ENCODE peak calls at places on chromosomes 16 and 17, in four cellular contexts. V is K562, M is H1, R is HCT116. J is an unnamed sample.

GRCh38 chr17:44272321-44272951 is 4.5 kb upstream of the SLC4A1 start:
- DNase-seq in R (no peak), V (no peak), M (no peak), J (no peak)

GRCh38 chr16:56929639-56930038 is 2.3 kb upstream of the HERPUD1 start:
- DNase-seq in R (no peak), M (no peak), V (no peak), J (no peak)

GRCh38 chr16:57540906-57541753 is 1.3 kb upstream of the ADGRG5 start:
- DNase-seq in M (no peak), R (no peak), V (peak), J (no peak)

GRCh38 chr16:29943846-29944669 is 17.8 kb upstream of the TMEM219 start:
- DNase-seq in M (no peak), R (peak), V (peak), J (no peak)

GRCh38 chr17:50615818-50616217 is 18.9 kb upstream of the ABCC3 start:
- DNase-seq in R (no peak), M (no peak), V (no peak), J (no peak)

GRCh38 chr16:17481741-17482140 is 11.0 kb upstream of the XYLT1 start:
- DNase-seq in M (no peak), R (no peak), V (no peak), J (no peak)

GRCh38 chr17:78391051-78391431 is 12.6 kb downstream of the PGS1 start:
- DNase-seq in V (no peak), M (no peak), R (no peak), J (no peak)

GRCh38 chr16:88754912-88755744 is 29.9 kb downstream of the PIEZO1 start:
- DNase-seq in R (no peak), M (no peak), V (no peak), J (no peak)

GRCh38 chr16:88922114-88922825 is 54.7 kb downstream of the CBFA2T3 start:
- DNase-seq in V (no peak), R (no peak), M (no peak), J (no peak)

GRCh38 chr16:397135-397661 is at the start of gene NME4:
- DNase-seq in V (peak), M (no peak), R (no peak), J (no peak)

GRCh38 chr17:55200904-55201608 is 63.7 kb upstream of the HLF start:
- DNase-seq in R (no peak), V (no peak), M (no peak), J (no peak)

GRCh38 chr16:88815901-88816589 is 4.3 kb upstream of the APRT start:
- DNase-seq in M (no peak), R (no peak), V (no peak), J (no peak)

GRCh38 chr16:10616744-10617640 is 36.6 kb upstream of the EMP2 start:
- DNase-seq in V (no peak), M (no peak), R (peak), J (no peak)

GRCh38 chr16:63922563-63922962 is 1199.3 kb downstream of the CDH11 start:
- DNase-seq in V (no peak), M (no peak), R (no peak), J (no peak)

GRCh38 chr16:87410958-87411357 is 18.8 kb downstream of the MAP1LC3B start:
- DNase-seq in R (no peak), V (no peak), M (no peak), J (no peak)

GRCh38 chr16:13680021-13680672 is 239.8 kb upstream of the ERCC4 start:
- DNase-seq in R (no peak), V (no peak), M (no peak), J (no peak)

GRCh38 chr16:69672998-69673713 is 53.2 kb downstream of the NQO1 start:
- DNase-seq in V (no peak), R (no peak), M (no peak), J (no peak)

GRCh38 chr17:67718325-67718941 is 697 bp downstream of the NOL11 start:
- DNase-seq in R (no peak), M (no peak), V (peak), J (no peak)

GRCh38 chr17:36545465-36546417 is 1.0 kb downstream of the GGNBP2 start:
- DNase-seq in V (peak), R (peak), M (peak), J (peak)

GRCh38 chr17:51860934-51861561 is 297.5 kb downstream of the CA10 start:
- DNase-seq in M (peak), V (peak), R (peak), J (no peak)

GRCh38 chr16:69286941-69287713 is 24.0 kb upstream of the VPS4A start:
- DNase-seq in M (no peak), R (peak), V (peak), J (peak)

GRCh38 chr17:74484066-74484465 is 17.6 kb downstream of the CD300A start:
- DNase-seq in R (no peak), V (no peak), M (no peak), J (no peak)

GRCh38 chr17:79777844-79778503 is at the start of gene CBX2:
- DNase-seq in M (no peak), R (peak), V (peak), J (no peak)

GRCh38 chr17:75090871-75091854 is 3.4 kb downstream of the SLC16A5 start:
- DNase-seq in R (no peak), M (no peak), V (peak), J (no peak)

GRCh38 chr16:66116163-66116792 is 250.2 kb upstream of the CDH5 start:
- DNase-seq in M (no peak), V (no peak), R (no peak), J (no peak)

GRCh38 chr17:42920922-42921321 is 20.3 kb downstream of the G6PC1 start:
- DNase-seq in V (no peak), R (no peak), M (no peak), J (no peak)

GRCh38 chr17:30808785-30809286 is 15.7 kb downstream of the CRLF3 start:
- DNase-seq in V (no peak), M (no peak), R (no peak), J (peak)

GRCh38 chr16:86508947-86509758 is 1.2 kb upstream of the FOXF1 start:
- DNase-seq in V (no peak), R (peak), M (no peak), J (no peak)

GRCh38 chr16:82639666-82640336 is 13.0 kb downstream of the CDH13 start:
- DNase-seq in R (peak), M (no peak), V (peak), J (no peak)

GRCh38 chr17:68812876-68813584 is 142.2 kb downstream of the ABCA8 start:
- DNase-seq in V (no peak), M (no peak), R (no peak), J (no peak)

GRCh38 chr17:9237053-9237410 is 215.7 kb downstream of the NTN1 start:
- DNase-seq in R (no peak), V (no peak), M (no peak), J (no peak)

GRCh38 chr17:70205386-70205785 is 36.1 kb downstream of the KCNJ2 start:
- DNase-seq in V (no peak), R (no peak), M (no peak), J (no peak)

GRCh38 chr17:39022961-39023360 is 55.8 kb upstream of the FBXO47 start:
- DNase-seq in M (no peak), V (no peak), R (no peak), J (no peak)

GRCh38 chr17:39027440-39028035 is 60.3 kb upstream of the FBXO47 start:
- DNase-seq in M (no peak), V (no peak), R (no peak), J (no peak)

GRCh38 chr17:39028690-39029089 is 61.5 kb upstream of the FBXO47 start:
- DNase-seq in V (no peak), M (no peak), R (no peak), J (no peak)

GRCh38 chr17:39027037-39027436 is 59.8 kb upstream of the FBXO47 start:
- DNase-seq in R (no peak), M (no peak), V (no peak), J (no peak)
- TF ChIP-seq EGR1 in R (no peak), M (no peak), V (no peak), J (no peak)

GRCh38 chr16:4009177-4009576 is 107.1 kb downstream of the ADCY9 start:
- DNase-seq in V (no peak), R (no peak), M (no peak), J (no peak)

GRCh38 chr16:4005281-4005680 is 111.0 kb downstream of the ADCY9 start:
- DNase-seq in V (no peak), R (no peak), M (no peak), J (no peak)

GRCh38 chr16:4004206-4004605 is 112.0 kb downstream of the ADCY9 start:
- DNase-seq in R (no peak), M (no peak), V (no peak), J (no peak)

GRCh38 chr16:4008116-4008515 is 108.1 kb downstream of the ADCY9 start:
- DNase-seq in M (no peak), V (no peak), R (no peak), J (no peak)

DNA sequence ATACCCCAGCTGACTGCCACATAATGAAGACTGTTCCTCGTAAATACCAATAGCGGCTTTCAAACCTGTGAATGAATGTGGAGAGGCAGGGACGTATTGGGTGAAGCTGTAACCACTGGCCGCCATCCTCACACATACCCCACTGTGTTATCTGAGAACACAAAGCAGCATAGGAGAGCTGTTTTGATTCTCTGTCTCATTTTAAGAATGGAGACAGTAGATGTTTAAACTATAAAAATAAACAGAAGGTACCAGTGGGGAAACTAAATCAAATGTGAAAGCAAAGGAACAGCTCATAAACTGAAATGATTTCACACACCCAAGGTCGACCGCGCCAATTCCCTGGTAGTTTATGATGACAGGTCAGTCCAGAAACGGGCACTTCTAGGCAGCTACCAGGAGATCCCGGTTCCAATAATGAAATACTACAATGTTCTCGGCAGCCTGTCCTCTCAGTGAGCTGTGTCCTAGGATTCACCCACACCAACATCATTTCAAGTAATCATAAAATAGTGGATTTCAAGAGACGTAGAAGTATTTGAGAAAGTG is 109.7 kb downstream of the ADCY9 start:
- DNase-seq in M (no peak), R (no peak), V (no peak), J (no peak)
- TF ChIP-seq ATF3 in M (no peak), R (no peak), V (no peak), J (no peak)

GRCh38 chr17:7704601-7705268 is at the start of gene EFNB3:
- DNase-seq in M (no peak), V (no peak), R (no peak), J (no peak)
- TF ChIP-seq EGR1 in M (peak), V (no peak), R (no peak), J (no peak)

GRCh38 chr17:62105861-62106260 is 40.8 kb upstream of the MED13 start:
- DNase-seq in M (no peak), V (no peak), R (no peak), J (no peak)

GRCh38 chr17:62110923-62111484 is 45.9 kb upstream of the MED13 start:
- DNase-seq in V (no peak), R (no peak), M (no peak), J (no peak)

GRCh38 chr17:62109378-62109902 is 44.4 kb upstream of the MED13 start:
- DNase-seq in M (peak), R (peak), V (peak), J (peak)

GRCh38 chr17:62109924-62110323 is 44.8 kb upstream of the MED13 start:
- DNase-seq in V (no peak), M (no peak), R (no peak), J (no peak)

GRCh38 chr17:62111562-62112180 is 46.6 kb upstream of the MED13 start:
- DNase-seq in R (no peak), M (no peak), V (no peak), J (no peak)
- TF ChIP-seq ATF3 in R (no peak), M (no peak), V (no peak), J (no peak)

DNA sequence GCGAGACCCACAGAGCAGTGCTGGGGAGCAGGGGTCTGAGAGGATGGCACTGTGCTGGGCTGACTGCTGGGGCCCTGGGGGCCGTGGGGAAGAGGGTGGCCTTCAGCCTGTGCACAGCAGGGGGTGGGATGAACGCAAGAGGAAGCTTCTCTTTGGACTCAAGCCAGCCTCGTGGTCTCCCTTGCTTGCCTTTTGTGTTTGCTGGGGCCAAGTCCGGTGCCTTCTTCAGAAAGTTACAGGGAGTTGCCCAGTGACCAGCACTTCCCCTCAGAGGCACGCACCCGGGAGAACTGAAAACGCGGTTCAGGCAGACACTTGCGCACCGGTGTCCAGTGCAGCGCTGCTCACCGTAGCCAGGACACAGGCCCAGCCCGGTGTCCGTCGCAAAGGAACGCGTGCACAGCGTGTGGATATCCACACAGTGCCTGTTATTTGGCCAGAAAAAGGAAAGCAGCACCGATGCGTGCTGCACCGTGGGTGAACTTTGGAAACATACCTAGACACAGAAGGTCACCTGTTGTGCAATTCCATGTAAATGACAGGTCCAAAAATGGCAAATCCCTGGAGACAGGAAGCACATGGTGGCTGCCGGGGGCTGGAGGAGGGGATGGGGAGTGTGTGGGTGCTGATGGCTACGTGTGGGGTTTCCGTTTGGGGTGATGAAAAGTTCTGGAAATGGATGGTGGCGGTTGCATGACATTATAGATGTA is 29.5 kb upstream of the NUDT16L1 start:
- DNase-seq in R (no peak), V (no peak), M (no peak), J (no peak)
- TF ChIP-seq EGR1 in R (no peak), V (no peak), M (no peak), J (no peak)

GRCh38 chr17:64202683-64203430 is 60.2 kb downstream of the TEX2 start:
- DNase-seq in V (no peak), R (no peak), M (no peak), J (no peak)
- TF ChIP-seq ATF3 in V (no peak), R (no peak), M (no peak), J (no peak)

GRCh38 chr17:11645426-11645825 is 47.2 kb downstream of the DNAH9 start:
- DNase-seq in R (no peak), V (no peak), M (no peak), J (no peak)
- TF ChIP-seq EGR1 in R (no peak), V (no peak), M (no peak), J (no peak)

J was measured in GM12878.